ENCODE peak calls at places on chromosomes 3 and 15, in eight cellular contexts. G is adipocyte, U is GM13977, L is A549, F is fibroblast of pulmonary artery, E is astrocyte of the spinal cord, B is fibroblast of the aortic adventitia, N is LoVo. K is an unnamed sample.

GRCh38 chr15:64288999-64289398 is 67.0 kb downstream of the CSNK1G1 start:
- DNase-seq in N (no peak), E (no peak), L (no peak), B (no peak), G (no peak), U (no peak), F (no peak), K (no peak)

GRCh38 chr3:194756460-194757355 is 71.0 kb downstream of the FAM43A start:
- DNase-seq in F (no peak), N (no peak), B (no peak), U (no peak), L (no peak), E (no peak), G (peak; percentile 15), K (no peak)

GRCh38 chr3:45748068-45748467 is 48.3 kb downstream of the SLC6A20 start:
- DNase-seq in N (no peak), E (no peak), B (no peak), G (no peak), F (no peak), U (no peak), L (no peak), K (no peak)

GRCh38 chr3:17840651-17841050 is 98.2 kb upstream of the TBC1D5 start:
- DNase-seq in L (no peak), G (no peak), F (no peak), E (no peak), B (no peak), U (no peak), N (no peak), K (no peak)

GRCh38 chr15:78565097-78565950 is at the start of gene CHRNA5:
- DNase-seq in B (peak; percentile 66), E (peak; percentile 81), G (peak; percentile 82), N (peak; percentile 94), F (peak; percentile 75), U (peak; percentile 86), L (peak; percentile 92), K (peak; percentile 80)

GRCh38 chr3:172520332-172520831 is 2.8 kb downstream of the TNFSF10 start:
- DNase-seq in U (peak; percentile 15), L (no peak), F (peak; percentile 47), E (peak; percentile 92), N (no peak), B (peak; percentile 37), G (no peak), K (no peak)

GRCh38 chr3:4720316-4721075 is 227.3 kb downstream of the ITPR1 start:
- DNase-seq in B (peak; percentile 93), E (peak; percentile 88), F (peak; percentile 93), G (peak; percentile 61), U (peak; percentile 23), L (peak; percentile 70), N (no peak), K (no peak)

GRCh38 chr3:124034016-124034808 is 42.3 kb upstream of the ROPN1 start:
- DNase-seq in N (no peak), L (no peak), B (peak; percentile 2), U (no peak), G (peak; percentile 35), E (peak; percentile 3), F (peak; percentile 3), K (peak; percentile 18)

GRCh38 chr3:155079795-155080546 is at the start of gene MME:
- DNase-seq in F (peak; percentile 86), L (no peak), E (peak; percentile 63), G (peak; percentile 88), N (no peak), U (peak; percentile 22), B (peak; percentile 72), K (peak; percentile 22)

GRCh38 chr15:58070801-58071418 is 5.4 kb upstream of the ALDH1A2 start:
- DNase-seq in N (peak; percentile 56), B (peak; percentile 65), F (peak; percentile 72), G (peak; percentile 81), U (peak; percentile 29), E (peak; percentile 63), L (peak; percentile 13), K (no peak)

GRCh38 chr3:45665101-45665572 is 24.1 kb upstream of the SACM1L start:
- DNase-seq in G (peak; percentile 38), U (peak; percentile 41), F (peak; percentile 53), N (peak; percentile 52), E (no peak), L (peak; percentile 38), B (no peak), K (no peak)

GRCh38 chr3:88033088-88033487 is 25.7 kb downstream of the CGGBP1 start:
- DNase-seq in G (no peak), L (no peak), N (no peak), B (no peak), U (no peak), F (no peak), E (no peak), K (no peak)

GRCh38 chr15:50883903-50884302 is 24.6 kb upstream of the AP4E1 start:
- DNase-seq in E (peak; percentile 67), L (no peak), B (peak; percentile 44), N (peak; percentile 58), F (peak; percentile 65), G (peak; percentile 56), U (no peak), K (no peak)

GRCh38 chr3:65107174-65107573 is 419.4 kb upstream of the ADAMTS9 start:
- DNase-seq in N (no peak), U (no peak), F (peak; percentile 83), G (peak; percentile 28), L (no peak), E (no peak), B (peak; percentile 58), K (no peak)

K was measured in activated B cell treated with CpG ODN at 0.5 μM for 24 hours.